ENCODE peak calls at places on chromosomes 1 and 21, in six cellular contexts. B is iPS-NIHi11; U is AG10803; W is GM20000; A is stimulated activated CD8-positive, alpha-beta memory T cell treated with anti-CD3 and anti-CD28 coated beads, Interleukin-7, amount 100 ng/mL, for 1 hour; L is HFFc6. H is an unnamed sample.

GRCh38 chr1:15290382-15290781 is 43.4 kb downstream of the FHAD1 start:
- DNase-seq in B (no peak), U (peak; percentile 40), W (no peak), A (no peak), L (peak; percentile 63), H (no peak)

GRCh38 chr21:14303731-14304488 is 79.0 kb downstream of the HSPA13 start:
- DNase-seq in B (no peak), U (no peak), W (no peak), A (no peak), L (no peak), H (no peak)

GRCh38 chr1:240666548-240667198 is 54.7 kb upstream of the GREM2 start:
- DNase-seq in B (no peak), U (no peak), W (no peak), A (no peak), L (no peak), H (no peak)

GRCh38 chr1:209103135-209103534 is 480.4 kb upstream of the CAMK1G start:
- DNase-seq in B (no peak), U (no peak), W (peak; percentile 14), A (no peak), L (no peak), H (peak; percentile 17)

GRCh38 chr1:183543619-183544204 is 46.5 kb downstream of the NCF2 start:
- DNase-seq in B (peak; percentile 38), U (peak; percentile 69), W (no peak), A (no peak), L (peak; percentile 68), H (peak; percentile 54)

GRCh38 chr1:214472362-214472761 is 79.0 kb downstream of the PTPN14 start:
- DNase-seq in B (no peak), U (peak; percentile 84), W (no peak), A (no peak), L (no peak), H (no peak)

GRCh38 chr1:185213086-185213485 is 56.1 kb downstream of the SWT1 start:
- DNase-seq in B (no peak), U (peak; percentile 43), W (no peak), A (no peak), L (peak; percentile 6), H (no peak)

GRCh38 chr1:31548518-31548898 is 27.8 kb upstream of the TINAGL1 start:
- DNase-seq in B (peak; percentile 67), U (no peak), W (no peak), A (no peak), L (no peak), H (peak; percentile 53)

GRCh38 chr1:184805667-184806295 is 51.1 kb upstream of the EDEM3 start:
- DNase-seq in B (peak; percentile 88), U (peak; percentile 80), W (peak; percentile 80), A (peak; percentile 78), L (peak; percentile 79), H (peak; percentile 71)

GRCh38 chr1:24999906-25000305 is 69.8 kb upstream of the RUNX3 start:
- DNase-seq in B (no peak), U (no peak), W (no peak), A (no peak), L (no peak), H (no peak)

GRCh38 chr1:160993544-160993943 is 27.4 kb downstream of the F11R start:
- DNase-seq in B (no peak), U (peak; percentile 86), W (no peak), A (no peak), L (peak; percentile 78), H (peak; percentile 19)

GRCh38 chr1:48470506-48470905 is 1.5 kb downstream of the SPATA6 start:
- DNase-seq in B (peak; percentile 15), U (peak; percentile 8), W (no peak), A (no peak), L (no peak), H (no peak)

GRCh38 chr1:43914576-43915525 is 18.8 kb upstream of the ARTN start:
- DNase-seq in B (no peak), U (no peak), W (no peak), A (no peak), L (no peak), H (no peak)

GRCh38 chr1:116351914-116352313 is 21.1 kb upstream of the ATP1A1 start:
- DNase-seq in B (no peak), U (no peak), W (no peak), A (no peak), L (no peak), H (no peak)

GRCh38 chr1:98327151-98327918 is 334.2 kb upstream of the SNX7 start:
- DNase-seq in B (no peak), U (peak; percentile 70), W (no peak), A (no peak), L (peak; percentile 63), H (no peak)

GRCh38 chr1:50562106-50562505 is 138.9 kb upstream of the DMRTA2 start:
- DNase-seq in B (no peak), U (peak; percentile 68), W (no peak), A (no peak), L (no peak), H (no peak)

GRCh38 chr1:91781916-91782622 is 103.9 kb downstream of the TGFBR3 start:
- DNase-seq in B (no peak), U (no peak), W (no peak), A (no peak), L (no peak), H (no peak)

GRCh38 chr1:110541996-110542395 is 23.0 kb upstream of the KCNA10 start:
- DNase-seq in B (no peak), U (no peak), W (no peak), A (no peak), L (no peak), H (no peak)

GRCh38 chr1:62572476-62572875 is 24.8 kb upstream of the ANGPTL3 start:
- DNase-seq in B (no peak), U (no peak), W (no peak), A (no peak), L (no peak), H (no peak)

GRCh38 chr1:183841950-183842816 is 37.3 kb downstream of the RGL1 start:
- DNase-seq in B (no peak), U (peak; percentile 98), W (peak; percentile 58), A (no peak), L (peak; percentile 96), H (no peak)

H was measured in NCI-H146.